ENCODE peak calls at places on chromosomes 5 and 9, in six cellular contexts. A is heart right ventricle; Z is CD4-positive, CD25-positive, alpha-beta regulatory T cell; X is AG08396; V is activated CD4-positive, CD25-positive, alpha-beta regulatory T cell; E is omental fat pad. P is an unnamed sample.

GRCh38 chr5:126516852-126517251 is 78.2 kb downstream of the ALDH7A1 start:
- DNase-seq in A (no peak), Z (no peak), X (no peak), V (no peak), E (no peak), P (no peak)

GRCh38 chr5:59746261-59746765 is 147.2 kb downstream of the PDE4D start:
- DNase-seq in A (no peak), Z (no peak), X (no peak), V (no peak), E (no peak), P (no peak)

GRCh38 chr9:134835455-134835854 is 45.2 kb upstream of the FCN2 start:
- DNase-seq in A (no peak), Z (no peak), X (no peak), V (no peak), E (no peak), P (no peak)

GRCh38 chr5:89083791-89084190 is 200.8 kb upstream of the MEF2C start:
- DNase-seq in A (no peak), Z (no peak), X (peak; percentile 20), V (no peak), E (no peak), P (no peak)

GRCh38 chr5:107719207-107719606 is 48.5 kb upstream of the EFNA5 start:
- DNase-seq in A (no peak), Z (no peak), X (no peak), V (no peak), E (no peak), P (no peak)

GRCh38 chr9:38047301-38048251 is 21.5 kb downstream of the SHB start:
- DNase-seq in A (peak; percentile 80), Z (no peak), X (peak; percentile 85), V (no peak), E (no peak), P (peak; percentile 76)

GRCh38 chr9:112166176-112167140 is 8.6 kb downstream of the SUSD1 start:
- DNase-seq in A (no peak), Z (no peak), X (peak; percentile 26), V (no peak), E (no peak), P (peak; percentile 32)

GRCh38 chr5:88875609-88876234 is 7.3 kb downstream of the MEF2C start:
- DNase-seq in A (no peak), Z (no peak), X (no peak), V (no peak), E (no peak), P (no peak)

GRCh38 chr9:32926901-32927300 is 74.5 kb downstream of the APTX start:
- DNase-seq in A (no peak), Z (no peak), X (no peak), V (no peak), E (no peak), P (peak; percentile 37)

GRCh38 chr5:168409601-168410458 is 76.4 kb upstream of the RARS1 start:
- DNase-seq in A (no peak), Z (no peak), X (peak; percentile 58), V (no peak), E (no peak), P (peak; percentile 33)

GRCh38 chr5:170508660-170509322 is 5.0 kb downstream of the KCNIP1 start:
- DNase-seq in A (no peak), Z (no peak), X (no peak), V (no peak), E (no peak), P (no peak)

GRCh38 chr5:93503598-93504067 is 77.4 kb downstream of the NR2F1-AS1 start:
- DNase-seq in A (no peak), Z (no peak), X (peak; percentile 52), V (no peak), E (no peak), P (no peak)

GRCh38 chr9:69090943-69091342 is 55.4 kb downstream of the FXN start:
- DNase-seq in A (no peak), Z (no peak), X (no peak), V (no peak), E (no peak), P (no peak)

GRCh38 chr9:90053027-90053426 is 448.2 kb downstream of the GADD45G start:
- DNase-seq in A (no peak), Z (no peak), X (no peak), V (no peak), E (no peak), P (no peak)

GRCh38 chr5:122163151-122164069 is 34.1 kb downstream of the ZNF474 start:
- DNase-seq in A (no peak), Z (no peak), X (peak; percentile 72), V (no peak), E (no peak), P (no peak)

GRCh38 chr5:68046445-68046844 is 169.1 kb upstream of the PIK3R1 start:
- DNase-seq in A (no peak), Z (no peak), X (peak; percentile 80), V (no peak), E (no peak), P (no peak)

GRCh38 chr5:900781-901180 is 8.1 kb downstream of the TRIP13 start:
- DNase-seq in A (no peak), Z (no peak), X (no peak), V (no peak), E (no peak), P (no peak)

GRCh38 chr5:127957183-127957582 is 126.4 kb upstream of the SLC12A2 start:
- DNase-seq in A (peak; percentile 36), Z (no peak), X (peak; percentile 29), V (no peak), E (no peak), P (peak; percentile 62)

GRCh38 chr9:25678147-25678666 is at the start of gene TUSC1:
- DNase-seq in A (peak; percentile 83), Z (no peak), X (peak; percentile 91), V (no peak), E (peak; percentile 58), P (peak; percentile 91)

GRCh38 chr9:86867658-86868313 is 79.5 kb downstream of the GAS1 start:
- DNase-seq in A (no peak), Z (no peak), X (no peak), V (no peak), E (no peak), P (peak; percentile 20)

GRCh38 chr9:112719292-112719691 is 1.4 kb upstream of the INIP start:
- DNase-seq in A (no peak), Z (no peak), X (no peak), V (no peak), E (no peak), P (no peak)

GRCh38 chr5:157362502-157362901 is 96.6 kb downstream of the CYFIP2 start:
- DNase-seq in A (no peak), Z (no peak), X (no peak), V (no peak), E (no peak), P (no peak)

GRCh38 chr9:72906810-72907209 is 46.0 kb downstream of the ALDH1A1 start:
- DNase-seq in A (no peak), Z (no peak), X (no peak), V (no peak), E (no peak), P (no peak)

GRCh38 chr9:132670359-132670815 is at the start of gene GTF3C4:
- DNase-seq in A (peak; percentile 86), Z (peak; percentile 80), X (peak; percentile 92), V (peak; percentile 72), E (peak; percentile 83), P (peak; percentile 90)

GRCh38 chr5:119322948-119323629 is 32.7 kb upstream of the TNFAIP8 start:
- DNase-seq in A (no peak), Z (no peak), X (no peak), V (no peak), E (no peak), P (no peak)

GRCh38 chr9:2132484-2133082 is 117.4 kb downstream of the SMARCA2 start:
- DNase-seq in A (no peak), Z (no peak), X (peak; percentile 8), V (no peak), E (no peak), P (no peak)

GRCh38 chr9:125785187-125785840 is 38.1 kb downstream of the PBX3 start:
- DNase-seq in A (no peak), Z (no peak), X (no peak), V (no peak), E (no peak), P (no peak)

GRCh38 chr5:73532195-73532594 is 33.2 kb downstream of the ANKRA2 start:
- DNase-seq in A (no peak), Z (no peak), X (no peak), V (no peak), E (no peak), P (no peak)

GRCh38 chr9:123375725-123376132 is 19.7 kb downstream of the CRB2 start:
- DNase-seq in A (no peak), Z (no peak), X (no peak), V (no peak), E (no peak), P (no peak)

GRCh38 chr9:35811364-35812024 is 568 bp downstream of the SPAG8 start:
- DNase-seq in A (peak; percentile 45), Z (no peak), X (no peak), V (no peak), E (no peak), P (no peak)

P was measured in left cardiac atrium.